ENCODE peak calls at places on chromosomes 6 and 20, in four cellular contexts. One of them, this sample, is unnamed.

GRCh38 chr20:31236953-31237352 is 20.5 kb upstream of the DEFB115 start:
- DNase-seq in SJSA1: no peak
- DNase-seq in choroid plexus epithelial cell: no peak
- DNase-seq in activated CD8-positive, alpha-beta memory T cell treated with anti-CD3 and anti-CD28 coated beads, Interleukin-2, amount 10 ng/mL, durations not matched to agents 7 days and 5 days: no peak
- DNase-seq in this sample: no peak

GRCh38 chr6:56243518-56244070 is 3.8 kb downstream of the COL21A1 start:
- DNase-seq in activated CD8-positive, alpha-beta memory T cell treated with anti-CD3 and anti-CD28 coated beads, Interleukin-2, amount 10 ng/mL, durations not matched to agents 7 days and 5 days: no peak
- DNase-seq in SJSA1: no peak
- DNase-seq in choroid plexus epithelial cell: no peak
- DNase-seq in this sample: no peak

GRCh38 chr6:93417421-93417996 is 1.9 kb downstream of the EPHA7 start:
- DNase-seq in activated CD8-positive, alpha-beta memory T cell treated with anti-CD3 and anti-CD28 coated beads, Interleukin-2, amount 10 ng/mL, durations not matched to agents 7 days and 5 days: no peak
- DNase-seq in choroid plexus epithelial cell: peak; percentile 53
- DNase-seq in SJSA1: no peak
- DNase-seq in this sample: no peak

GRCh38 chr6:43983632-43984031 is 143.6 kb downstream of the MRPL14 start:
- DNase-seq in activated CD8-positive, alpha-beta memory T cell treated with anti-CD3 and anti-CD28 coated beads, Interleukin-2, amount 10 ng/mL, durations not matched to agents 7 days and 5 days: no peak
- DNase-seq in SJSA1: no peak
- DNase-seq in choroid plexus epithelial cell: no peak
- DNase-seq in this sample: no peak

GRCh38 chr6:72522735-72523141 is 99.1 kb upstream of the KCNQ5 start:
- DNase-seq in activated CD8-positive, alpha-beta memory T cell treated with anti-CD3 and anti-CD28 coated beads, Interleukin-2, amount 10 ng/mL, durations not matched to agents 7 days and 5 days: no peak
- DNase-seq in choroid plexus epithelial cell: no peak
- DNase-seq in SJSA1: no peak
- DNase-seq in this sample: no peak

GRCh38 chr6:27479319-27480182 is 6.6 kb upstream of the ZNF184 start:
- DNase-seq in SJSA1: peak; percentile 84
- DNase-seq in choroid plexus epithelial cell: peak; percentile 95
- DNase-seq in activated CD8-positive, alpha-beta memory T cell treated with anti-CD3 and anti-CD28 coated beads, Interleukin-2, amount 10 ng/mL, durations not matched to agents 7 days and 5 days: peak; percentile 88
- DNase-seq in this sample: peak; percentile 72

GRCh38 chr20:62735331-62735821 is 26.7 kb downstream of the NTSR1 start:
- DNase-seq in activated CD8-positive, alpha-beta memory T cell treated with anti-CD3 and anti-CD28 coated beads, Interleukin-2, amount 10 ng/mL, durations not matched to agents 7 days and 5 days: no peak
- DNase-seq in SJSA1: no peak
- DNase-seq in choroid plexus epithelial cell: no peak
- DNase-seq in this sample: no peak

GRCh38 chr6:154796484-154796883 is 63.3 kb downstream of the SCAF8 start:
- DNase-seq in activated CD8-positive, alpha-beta memory T cell treated with anti-CD3 and anti-CD28 coated beads, Interleukin-2, amount 10 ng/mL, durations not matched to agents 7 days and 5 days: no peak
- DNase-seq in SJSA1: no peak
- DNase-seq in choroid plexus epithelial cell: no peak
- DNase-seq in this sample: no peak

GRCh38 chr20:9223296-9223695 is 154.4 kb downstream of the PLCB4 start:
- DNase-seq in choroid plexus epithelial cell: no peak
- DNase-seq in SJSA1: no peak
- DNase-seq in activated CD8-positive, alpha-beta memory T cell treated with anti-CD3 and anti-CD28 coated beads, Interleukin-2, amount 10 ng/mL, durations not matched to agents 7 days and 5 days: no peak
- DNase-seq in this sample: no peak

GRCh38 chr6:55704421-55704820 is 125.4 kb upstream of the HMGCLL1 start:
- DNase-seq in SJSA1: no peak
- DNase-seq in activated CD8-positive, alpha-beta memory T cell treated with anti-CD3 and anti-CD28 coated beads, Interleukin-2, amount 10 ng/mL, durations not matched to agents 7 days and 5 days: no peak
- DNase-seq in choroid plexus epithelial cell: peak; percentile 25
- DNase-seq in this sample: no peak

GRCh38 chr20:51488331-51488730 is 54.2 kb downstream of the NFATC2 start:
- DNase-seq in choroid plexus epithelial cell: no peak
- DNase-seq in activated CD8-positive, alpha-beta memory T cell treated with anti-CD3 and anti-CD28 coated beads, Interleukin-2, amount 10 ng/mL, durations not matched to agents 7 days and 5 days: no peak
- DNase-seq in SJSA1: no peak
- DNase-seq in this sample: no peak

GRCh38 chr6:1240766-1241165 is 71.1 kb upstream of the FOXQ1 start:
- DNase-seq in choroid plexus epithelial cell: peak; percentile 32
- DNase-seq in activated CD8-positive, alpha-beta memory T cell treated with anti-CD3 and anti-CD28 coated beads, Interleukin-2, amount 10 ng/mL, durations not matched to agents 7 days and 5 days: no peak
- DNase-seq in SJSA1: no peak
- DNase-seq in this sample: no peak

GRCh38 chr6:145017516-145017915 is 717.8 kb downstream of the EPM2A start:
- DNase-seq in activated CD8-positive, alpha-beta memory T cell treated with anti-CD3 and anti-CD28 coated beads, Interleukin-2, amount 10 ng/mL, durations not matched to agents 7 days and 5 days: no peak
- DNase-seq in choroid plexus epithelial cell: peak; percentile 17
- DNase-seq in SJSA1: no peak
- DNase-seq in this sample: no peak

GRCh38 chr6:151196571-151196970 is 43.2 kb upstream of the AKAP12 start:
- DNase-seq in choroid plexus epithelial cell: peak; percentile 71
- DNase-seq in SJSA1: no peak
- DNase-seq in activated CD8-positive, alpha-beta memory T cell treated with anti-CD3 and anti-CD28 coated beads, Interleukin-2, amount 10 ng/mL, durations not matched to agents 7 days and 5 days: no peak
- DNase-seq in this sample: no peak

GRCh38 chr20:48617481-48617880 is 210.3 kb downstream of the PREX1 start:
- DNase-seq in activated CD8-positive, alpha-beta memory T cell treated with anti-CD3 and anti-CD28 coated beads, Interleukin-2, amount 10 ng/mL, durations not matched to agents 7 days and 5 days: no peak
- DNase-seq in choroid plexus epithelial cell: no peak
- DNase-seq in SJSA1: no peak
- DNase-seq in this sample: no peak

GRCh38 chr6:129440691-129441090 is 269.3 kb downstream of the ARHGAP18 start:
- DNase-seq in SJSA1: no peak
- DNase-seq in activated CD8-positive, alpha-beta memory T cell treated with anti-CD3 and anti-CD28 coated beads, Interleukin-2, amount 10 ng/mL, durations not matched to agents 7 days and 5 days: no peak
- DNase-seq in choroid plexus epithelial cell: peak; percentile 32
- DNase-seq in this sample: no peak

GRCh38 chr20:46648903-46649649 is 2.2 kb downstream of the SLC13A3 start:
- DNase-seq in activated CD8-positive, alpha-beta memory T cell treated with anti-CD3 and anti-CD28 coated beads, Interleukin-2, amount 10 ng/mL, durations not matched to agents 7 days and 5 days: no peak
- DNase-seq in choroid plexus epithelial cell: no peak
- DNase-seq in SJSA1: no peak
- DNase-seq in this sample: no peak

GRCh38 chr6:107644513-107644912 is 154.6 kb downstream of the SOBP start:
- DNase-seq in SJSA1: no peak
- DNase-seq in activated CD8-positive, alpha-beta memory T cell treated with anti-CD3 and anti-CD28 coated beads, Interleukin-2, amount 10 ng/mL, durations not matched to agents 7 days and 5 days: no peak
- DNase-seq in choroid plexus epithelial cell: no peak
- DNase-seq in this sample: no peak

GRCh38 chr6:28544211-28544610 is 18.5 kb downstream of the GPX5 start:
- DNase-seq in choroid plexus epithelial cell: peak; percentile 33
- DNase-seq in activated CD8-positive, alpha-beta memory T cell treated with anti-CD3 and anti-CD28 coated beads, Interleukin-2, amount 10 ng/mL, durations not matched to agents 7 days and 5 days: no peak
- DNase-seq in SJSA1: no peak
- DNase-seq in this sample: no peak